ENCODE peak calls at places on chromosomes 6 and 20, in ten cellular contexts. One of them, this sample, is unnamed.

GRCh38 chr6:39428152-39428551 is 105.7 kb upstream of the KCNK16 start:
- DNase-seq in EH: no peak
- DNase-seq in upper lobe of left lung: no peak
- DNase-seq in amniotic epithelial cell: no peak
- DNase-seq in naive B cell: no peak
- DNase-seq in AG20443: no peak
- DNase-seq in endothelial cell: no peak
- DNase-seq in dorsolateral prefrontal cortex: no peak
- DNase-seq in progenitor cell of endocrine pancreas: no peak
- DNase-seq in GM12891: no peak
- DNase-seq in this sample: no peak

GRCh38 chr6:165850434-165851019 is 187.5 kb upstream of the PDE10A start:
- DNase-seq in EH: peak
- DNase-seq in upper lobe of left lung: peak
- DNase-seq in amniotic epithelial cell: no peak
- DNase-seq in naive B cell: peak
- DNase-seq in AG20443: peak
- DNase-seq in endothelial cell: peak
- DNase-seq in dorsolateral prefrontal cortex: peak
- DNase-seq in progenitor cell of endocrine pancreas: peak
- DNase-seq in GM12891: peak
- DNase-seq in this sample: peak

GRCh38 chr6:52371656-52372151 is 9.8 kb downstream of the PAQR8 start:
- DNase-seq in EH: peak
- DNase-seq in upper lobe of left lung: peak
- DNase-seq in amniotic epithelial cell: peak
- DNase-seq in naive B cell: no peak
- DNase-seq in AG20443: no peak
- DNase-seq in endothelial cell: no peak
- DNase-seq in dorsolateral prefrontal cortex: no peak
- DNase-seq in progenitor cell of endocrine pancreas: no peak
- DNase-seq in GM12891: no peak
- DNase-seq in this sample: no peak

GRCh38 chr6:154650351-154650750 is 82.9 kb upstream of the SCAF8 start:
- DNase-seq in EH: no peak
- DNase-seq in upper lobe of left lung: peak
- DNase-seq in amniotic epithelial cell: no peak
- DNase-seq in naive B cell: no peak
- DNase-seq in AG20443: no peak
- DNase-seq in endothelial cell: no peak
- DNase-seq in dorsolateral prefrontal cortex: no peak
- DNase-seq in progenitor cell of endocrine pancreas: no peak
- DNase-seq in GM12891: no peak
- DNase-seq in this sample: no peak

GRCh38 chr20:46757754-46758678 is 48.6 kb downstream of the SLC2A10 start:
- DNase-seq in EH: peak
- DNase-seq in upper lobe of left lung: peak
- DNase-seq in amniotic epithelial cell: peak
- DNase-seq in naive B cell: peak
- DNase-seq in AG20443: peak
- DNase-seq in endothelial cell: peak
- DNase-seq in dorsolateral prefrontal cortex: peak
- DNase-seq in progenitor cell of endocrine pancreas: peak
- DNase-seq in GM12891: peak
- DNase-seq in this sample: peak

GRCh38 chr20:327041-327945 is 1.9 kb downstream of the SOX12 start:
- DNase-seq in EH: peak
- DNase-seq in upper lobe of left lung: peak
- DNase-seq in amniotic epithelial cell: peak
- DNase-seq in naive B cell: peak
- DNase-seq in AG20443: peak
- DNase-seq in endothelial cell: peak
- DNase-seq in dorsolateral prefrontal cortex: peak
- DNase-seq in progenitor cell of endocrine pancreas: peak
- DNase-seq in GM12891: peak
- DNase-seq in this sample: peak

GRCh38 chr6:149380523-149380922 is 19.5 kb upstream of the SUMO4 start:
- DNase-seq in EH: no peak
- DNase-seq in upper lobe of left lung: no peak
- DNase-seq in amniotic epithelial cell: no peak
- DNase-seq in naive B cell: no peak
- DNase-seq in AG20443: no peak
- DNase-seq in endothelial cell: no peak
- DNase-seq in dorsolateral prefrontal cortex: no peak
- DNase-seq in progenitor cell of endocrine pancreas: no peak
- DNase-seq in GM12891: no peak
- DNase-seq in this sample: no peak

GRCh38 chr6:168937061-168937460 is 316.6 kb downstream of the THBS2 start:
- DNase-seq in EH: peak
- DNase-seq in upper lobe of left lung: no peak
- DNase-seq in amniotic epithelial cell: peak
- DNase-seq in naive B cell: no peak
- DNase-seq in AG20443: peak
- DNase-seq in endothelial cell: no peak
- DNase-seq in dorsolateral prefrontal cortex: no peak
- DNase-seq in progenitor cell of endocrine pancreas: no peak
- DNase-seq in GM12891: no peak
- DNase-seq in this sample: no peak

GRCh38 chr6:125507987-125508655 is 206.4 kb upstream of the HDDC2 start:
- DNase-seq in EH: peak
- DNase-seq in upper lobe of left lung: no peak
- DNase-seq in amniotic epithelial cell: no peak
- DNase-seq in naive B cell: no peak
- DNase-seq in AG20443: no peak
- DNase-seq in endothelial cell: no peak
- DNase-seq in dorsolateral prefrontal cortex: no peak
- DNase-seq in progenitor cell of endocrine pancreas: no peak
- DNase-seq in GM12891: no peak
- DNase-seq in this sample: no peak

GRCh38 chr6:143336446-143337152 is 113.9 kb downstream of the ADAT2 start:
- DNase-seq in EH: peak
- DNase-seq in upper lobe of left lung: no peak
- DNase-seq in amniotic epithelial cell: no peak
- DNase-seq in naive B cell: no peak
- DNase-seq in AG20443: no peak
- DNase-seq in endothelial cell: no peak
- DNase-seq in dorsolateral prefrontal cortex: no peak
- DNase-seq in progenitor cell of endocrine pancreas: no peak
- DNase-seq in GM12891: no peak
- DNase-seq in this sample: no peak

GRCh38 chr6:12343440-12344162 is 53.4 kb downstream of the EDN1 start:
- DNase-seq in EH: peak
- DNase-seq in upper lobe of left lung: no peak
- DNase-seq in amniotic epithelial cell: peak
- DNase-seq in naive B cell: no peak
- DNase-seq in AG20443: no peak
- DNase-seq in endothelial cell: no peak
- DNase-seq in dorsolateral prefrontal cortex: no peak
- DNase-seq in progenitor cell of endocrine pancreas: no peak
- DNase-seq in GM12891: no peak
- DNase-seq in this sample: no peak

GRCh38 chr6:139425780-139426179 is 51.3 kb upstream of the CITED2 start:
- DNase-seq in EH: no peak
- DNase-seq in upper lobe of left lung: no peak
- DNase-seq in amniotic epithelial cell: no peak
- DNase-seq in naive B cell: no peak
- DNase-seq in AG20443: no peak
- DNase-seq in endothelial cell: no peak
- DNase-seq in dorsolateral prefrontal cortex: no peak
- DNase-seq in progenitor cell of endocrine pancreas: no peak
- DNase-seq in GM12891: no peak
- DNase-seq in this sample: no peak

GRCh38 chr20:8431538-8432434 is 299.7 kb downstream of the PLCB1 start:
- DNase-seq in EH: peak
- DNase-seq in upper lobe of left lung: no peak
- DNase-seq in amniotic epithelial cell: peak
- DNase-seq in naive B cell: no peak
- DNase-seq in AG20443: no peak
- DNase-seq in endothelial cell: no peak
- DNase-seq in dorsolateral prefrontal cortex: no peak
- DNase-seq in progenitor cell of endocrine pancreas: no peak
- DNase-seq in GM12891: no peak
- DNase-seq in this sample: no peak